ENCODE peak calls at places on chromosome 14, in six cellular contexts. A, O, H, R, L and D are unnamed samples.

GRCh38 chr14:99595034-99595433 is 9.0 kb downstream of the CCDC85C start:
- DNase-seq in A (no peak), O (no peak), H (no peak), R (no peak), L (no peak), D (no peak)

GRCh38 chr14:65098586-65098985 is 3.7 kb downstream of the MAX start:
- DNase-seq in A (no peak), O (no peak), H (no peak), R (no peak), L (no peak), D (no peak)

GRCh38 chr14:24911324-24912095 is 138.4 kb downstream of the STXBP6 start:
- DNase-seq in A (no peak), O (no peak), H (no peak), R (peak), L (no peak), D (peak)

GRCh38 chr14:69034612-69035262 is 55.6 kb upstream of the ACTN1 start:
- DNase-seq in A (no peak), O (no peak), H (no peak), R (no peak), L (no peak), D (peak)

GRCh38 chr14:21168055-21168454 is 12.2 kb upstream of the OR5AU1 start:
- DNase-seq in A (no peak), O (no peak), H (no peak), R (peak), L (no peak), D (no peak)

GRCh38 chr14:101017806-101018560 is 114.5 kb upstream of the RTL1 start:
- DNase-seq in A (no peak), O (no peak), H (no peak), R (no peak), L (no peak), D (no peak)

GRCh38 chr14:93965287-93965821 is 11.0 kb downstream of the ASB2 start:
- DNase-seq in A (no peak), O (no peak), H (no peak), R (peak), L (no peak), D (peak)

GRCh38 chr14:20327005-20327869 is 5.8 kb downstream of the CCNB1IP1 start:
- DNase-seq in A (no peak), O (peak), H (no peak), R (peak), L (peak), D (peak)